ENCODE peak calls at places on chromosome 17, in five cellular contexts. X is mesenchymal stem cell, L is H9, C is neuronal stem cell, Q is H1. G is an unnamed sample.

GRCh38 chr17:69814031-69814430 is 261.0 kb upstream of the KCNJ16 start:
- DNase-seq in X (no peak), L (no peak), C (no peak), Q (no peak), G (no peak)

GRCh38 chr17:39461911-39462641 is 790 bp downstream of the CDK12 start:
- DNase-seq in X (peak; percentile 85), L (peak; percentile 41), C (no peak), Q (no peak), G (peak; percentile 29)

GRCh38 chr17:13346996-13347762 is 254.6 kb downstream of the HS3ST3A1 start:
- DNase-seq in X (peak; percentile 93), L (no peak), C (no peak), Q (no peak), G (peak; percentile 73)

GRCh38 chr17:50956409-50956749 is 90.2 kb upstream of the TOB1 start:
- DNase-seq in X (no peak), L (no peak), C (no peak), Q (no peak), G (no peak)

GRCh38 chr17:29791336-29791735 is 138.7 kb downstream of the SSH2 start:
- DNase-seq in X (no peak), L (no peak), C (no peak), Q (no peak), G (no peak)

GRCh38 chr17:72311004-72311403 is 190.2 kb downstream of the SOX9 start:
- DNase-seq in X (no peak), L (no peak), C (no peak), Q (no peak), G (no peak)

GRCh38 chr17:61345825-61346628 is 53.6 kb upstream of the TBX2 start:
- DNase-seq in X (no peak), L (no peak), C (no peak), Q (no peak), G (no peak)

GRCh38 chr17:56601613-56602012 is 8.1 kb downstream of the NOG start:
- DNase-seq in X (no peak), L (no peak), C (no peak), Q (no peak), G (peak; percentile 33)

GRCh38 chr17:10718547-10718946 is 11.3 kb downstream of the TMEM220 start:
- DNase-seq in X (no peak), L (no peak), C (no peak), Q (no peak), G (no peak)

GRCh38 chr17:51164911-51165679 is 1.1 kb upstream of the NME2 start:
- DNase-seq in X (no peak), L (peak; percentile 74), C (no peak), Q (no peak), G (no peak)

GRCh38 chr17:44941712-44942331 is 5.8 kb downstream of the KIF18B start:
- DNase-seq in X (peak; percentile 15), L (peak; percentile 34), C (no peak), Q (no peak), G (no peak)

GRCh38 chr17:40864661-40865380 is 2.2 kb downstream of the KRT12 start:
- DNase-seq in X (no peak), L (no peak), C (no peak), Q (no peak), G (no peak)

GRCh38 chr17:16980813-16981731 is 9.2 kb upstream of the TNFRSF13B start:
- DNase-seq in X (no peak), L (peak; percentile 36), C (no peak), Q (no peak), G (peak; percentile 65)

GRCh38 chr17:10646393-10646990 is 10.6 kb downstream of the MYH3 start:
- DNase-seq in X (peak; percentile 69), L (peak; percentile 83), C (peak; percentile 77), Q (no peak), G (peak; percentile 76)

GRCh38 chr17:79562117-79562805 is 48.6 kb downstream of the RBFOX3 start:
- DNase-seq in X (no peak), L (no peak), C (no peak), Q (no peak), G (no peak)

GRCh38 chr17:12320286-12320685 is 299.6 kb downstream of the MAP2K4 start:
- DNase-seq in X (peak; percentile 44), L (no peak), C (no peak), Q (no peak), G (peak; percentile 11)
- H3K4me1 ChIP-seq in X (no peaks in the 10 kb centered on the region), L (no peaks in the 10 kb centered on the region), C (no peaks in the 10 kb centered on the region), Q (no peaks in the 10 kb centered on the region), G (peaks cover 4% of the 10 kb centered on the region)

GRCh38 chr17:4854181-4854681 is 21.1 kb downstream of the MINK1 start:
- DNase-seq in X (no peak), L (no peak), C (no peak), Q (no peak), G (peak; percentile 51)
- H3K18ac ChIP-seq in X (no peak overlapping the region), L (no peak overlapping the region), C (no peak overlapping the region), Q (no peak overlapping the region), G (peak overlapping the region; percentile 37)

GRCh38 chr17:57902117-57902799 is 52.4 kb upstream of the MRPS23 start:
- DNase-seq in X (peak; percentile 55), L (no peak), C (no peak), Q (no peak), G (no peak)

GRCh38 chr17:57905875-57906455 is 49.2 kb downstream of the CUEDC1 start:
- DNase-seq in X (no peak), L (no peak), C (no peak), Q (no peak), G (no peak)

GRCh38 chr17:57903961-57904360 is 51.3 kb downstream of the CUEDC1 start:
- DNase-seq in X (no peak), L (no peak), C (no peak), Q (no peak), G (no peak)

GRCh38 chr17:57900991-57901743 is 51.3 kb upstream of the MRPS23 start:
- DNase-seq in X (no peak), L (no peak), C (no peak), Q (no peak), G (no peak)

GRCh38 chr17:57902800-57903759 is 52.1 kb downstream of the CUEDC1 start:
- DNase-seq in X (peak; percentile 85), L (no peak), C (no peak), Q (no peak), G (peak; percentile 48)
- H2BK12ac ChIP-seq in X (peak overlapping the region; percentile 100), L (no peak overlapping the region), C (no peak overlapping the region), Q (peak overlapping the region; percentile 53), G (peak overlapping the region; percentile 78)

GRCh38 chr17:27555364-27555763 is 75.6 kb upstream of the LGALS9 start:
- DNase-seq in X (no peak), L (no peak), C (no peak), Q (no peak), G (no peak)
- H3K4me1 ChIP-seq in X (peaks cover 44% of the 10 kb centered on the region), L (peaks cover 2% of the 10 kb centered on the region), C (peaks cover 3% of the 10 kb centered on the region), Q (peaks cover 6% of the 10 kb centered on the region), G (peaks cover 20% of the 10 kb centered on the region)

DNA sequence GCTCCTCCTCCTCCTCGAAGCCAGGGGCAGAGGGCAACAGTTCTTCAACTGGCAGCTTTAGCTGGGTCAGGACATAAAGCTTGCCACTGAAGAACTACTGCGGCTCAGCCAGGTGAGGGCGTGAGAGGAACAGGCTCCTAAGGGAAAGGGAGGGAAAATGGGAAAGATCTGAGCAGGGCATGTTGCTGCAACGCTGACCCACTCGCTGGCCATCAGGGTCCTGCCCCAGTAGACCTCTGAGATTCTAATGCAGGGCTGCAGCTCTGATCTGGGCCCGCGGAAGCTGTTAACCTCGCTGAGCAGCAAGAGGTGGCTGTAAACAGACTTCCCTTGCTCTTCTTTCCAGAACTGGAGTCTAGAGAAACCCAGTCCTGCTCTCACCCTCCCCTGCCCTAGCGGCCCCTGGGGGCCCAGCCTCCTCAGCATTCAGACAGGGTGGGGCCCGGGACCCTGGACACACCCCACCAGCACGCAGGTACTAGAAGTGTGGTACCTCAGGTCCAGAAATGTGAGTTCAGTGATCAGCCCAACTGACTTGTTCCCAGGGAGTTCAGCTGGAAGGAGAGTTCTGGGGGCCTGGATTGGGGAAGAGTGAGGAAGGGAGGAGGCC is 3.8 kb upstream of the TLCD2 start:
- DNase-seq in X (peak; percentile 50), L (peak; percentile 93), C (peak; percentile 59), Q (no peak), G (peak; percentile 42)
- H3K18ac ChIP-seq in X (peak overlapping the region; percentile 95), L (no peak overlapping the region), C (peak overlapping the region; percentile 49), Q (peak overlapping the region; percentile 49), G (peak overlapping the region; percentile 96)

GRCh38 chr17:8713878-8714277 is 30.8 kb downstream of the CCDC42 start:
- DNase-seq in X (no peak), L (no peak), C (no peak), Q (no peak), G (no peak)
- H2BK12ac ChIP-seq in X (no peak overlapping the region), L (no peak overlapping the region), C (no peak overlapping the region), Q (no peak overlapping the region), G (peak overlapping the region; percentile 4)

DNA sequence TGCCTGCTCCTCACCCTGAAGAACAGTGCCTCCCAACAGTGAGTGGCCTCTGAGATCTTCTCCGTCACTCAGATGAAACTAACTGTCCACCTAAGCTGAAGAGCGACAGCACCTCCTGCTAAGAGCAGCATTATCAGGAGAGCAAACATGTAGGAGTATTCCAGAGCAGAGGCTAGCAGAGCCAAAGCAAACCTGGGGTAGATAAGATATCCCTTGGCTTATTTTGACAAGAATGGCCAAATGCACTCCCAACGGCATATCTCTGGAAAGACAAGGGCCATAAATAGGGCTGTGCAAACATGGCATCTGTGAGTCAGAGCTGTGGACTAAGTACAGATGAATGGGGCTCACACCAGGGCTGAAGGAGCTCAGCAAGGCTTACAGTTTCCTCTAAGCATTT is 96.3 kb downstream of the NDEL1 start:
- DNase-seq in X (no peak), L (no peak), C (no peak), Q (no peak), G (no peak)
- H3K4me1 ChIP-seq in X (no peaks in the 10 kb centered on the region), L (no peaks in the 10 kb centered on the region), C (no peaks in the 10 kb centered on the region), Q (no peaks in the 10 kb centered on the region), G (no peaks in the 10 kb centered on the region)

GRCh38 chr17:80790021-80790765 is 201.4 kb upstream of the CHMP6 start:
- DNase-seq in X (peak; percentile 78), L (peak; percentile 26), C (no peak), Q (no peak), G (no peak)

GRCh38 chr17:80790981-80791742 is 200.5 kb upstream of the CHMP6 start:
- DNase-seq in X (peak; percentile 36), L (no peak), C (no peak), Q (no peak), G (no peak)

GRCh38 chr17:80792373-80792781 is 199.3 kb upstream of the CHMP6 start:
- DNase-seq in X (peak; percentile 89), L (peak; percentile 21), C (no peak), Q (no peak), G (no peak)

GRCh38 chr17:80793421-80793820 is 198.2 kb upstream of the CHMP6 start:
- DNase-seq in X (no peak), L (no peak), C (no peak), Q (no peak), G (no peak)

GRCh38 chr17:80791758-80792284 is 199.8 kb upstream of the CHMP6 start:
- DNase-seq in X (peak; percentile 100), L (no peak), C (no peak), Q (no peak), G (peak; percentile 53)
- H3K18ac ChIP-seq in X (no peak overlapping the region), L (no peak overlapping the region), C (no peak overlapping the region), Q (no peak overlapping the region), G (no peak overlapping the region)

DNA sequence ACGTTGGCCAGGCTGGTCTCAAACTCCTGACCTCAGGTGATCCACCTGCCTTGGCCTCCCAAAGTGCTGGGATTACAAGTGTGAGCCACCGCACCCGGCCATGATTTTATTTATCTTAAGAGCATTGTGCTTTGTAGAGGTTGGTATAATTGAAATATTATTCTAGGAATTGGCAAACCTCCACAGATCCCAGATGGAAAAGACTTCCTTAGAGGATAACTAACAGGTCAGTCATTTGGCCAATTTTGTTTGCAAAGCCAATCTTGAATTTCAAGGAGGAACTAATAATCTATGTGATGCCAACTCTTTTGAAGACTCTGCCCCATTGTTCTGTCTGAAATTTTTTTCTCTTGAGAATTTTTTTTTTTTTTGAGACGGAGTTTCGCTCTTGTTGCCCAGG is 46.7 kb upstream of the SLC5A10 start:
- DNase-seq in X (no peak), L (no peak), C (no peak), Q (no peak), G (no peak)
- H2BK12ac ChIP-seq in X (no peak overlapping the region), L (no peak overlapping the region), C (no peak overlapping the region), Q (no peak overlapping the region), G (no peak overlapping the region)